ENCODE peak calls at places on chromosomes 5 and 9, in six cellular contexts. One of them, this sample, is unnamed.

GRCh38 chr5:55750063-55750462 is 12.2 kb downstream of the DDX4 start:
- DNase-seq in NCI-H2029: no peak
- DNase-seq in mucosa of gallbladder: no peak
- DNase-seq in dorsolateral prefrontal cortex: no peak
- DNase-seq in iPS-NIHi11: no peak
- DNase-seq in IMR-90: no peak
- DNase-seq in this sample: no peak

GRCh38 chr9:118618744-118619299 is 750.4 kb downstream of the BRINP1 start:
- DNase-seq in dorsolateral prefrontal cortex: no peak
- DNase-seq in NCI-H2029: no peak
- DNase-seq in IMR-90: no peak
- DNase-seq in iPS-NIHi11: no peak
- DNase-seq in mucosa of gallbladder: peak; percentile 12
- DNase-seq in this sample: no peak

GRCh38 chr5:132771559-132771998 is 5.5 kb downstream of the SEPTIN8 start:
- DNase-seq in iPS-NIHi11: peak; percentile 60
- DNase-seq in IMR-90: peak; percentile 67
- DNase-seq in dorsolateral prefrontal cortex: no peak
- DNase-seq in NCI-H2029: no peak
- DNase-seq in mucosa of gallbladder: no peak
- DNase-seq in this sample: peak; percentile 89

GRCh38 chr5:132364319-132364718 is 5.2 kb upstream of the SLC22A5 start:
- DNase-seq in NCI-H2029: no peak
- DNase-seq in IMR-90: peak; percentile 72
- DNase-seq in dorsolateral prefrontal cortex: no peak
- DNase-seq in mucosa of gallbladder: no peak
- DNase-seq in iPS-NIHi11: no peak
- DNase-seq in this sample: no peak

GRCh38 chr5:125326114-125326513 is 579.7 kb upstream of the ZNF608 start:
- DNase-seq in IMR-90: peak; percentile 88
- DNase-seq in mucosa of gallbladder: peak; percentile 54
- DNase-seq in NCI-H2029: peak; percentile 83
- DNase-seq in iPS-NIHi11: no peak
- DNase-seq in dorsolateral prefrontal cortex: peak; percentile 46
- DNase-seq in this sample: no peak

GRCh38 chr5:60916646-60917045 is 28.2 kb downstream of the ERCC8 start:
- DNase-seq in NCI-H2029: no peak
- DNase-seq in iPS-NIHi11: no peak
- DNase-seq in dorsolateral prefrontal cortex: no peak
- DNase-seq in IMR-90: peak; percentile 56
- DNase-seq in mucosa of gallbladder: no peak
- DNase-seq in this sample: no peak

GRCh38 chr5:154860123-154860522 is 1.7 kb downstream of the CNOT8 start:
- DNase-seq in iPS-NIHi11: no peak
- DNase-seq in NCI-H2029: no peak
- DNase-seq in mucosa of gallbladder: no peak
- DNase-seq in IMR-90: peak; percentile 77
- DNase-seq in dorsolateral prefrontal cortex: no peak
- DNase-seq in this sample: peak; percentile 63

GRCh38 chr5:67193479-67193878 is 3.1 kb downstream of the CD180 start:
- DNase-seq in NCI-H2029: no peak
- DNase-seq in mucosa of gallbladder: no peak
- DNase-seq in IMR-90: no peak
- DNase-seq in dorsolateral prefrontal cortex: no peak
- DNase-seq in iPS-NIHi11: no peak
- DNase-seq in this sample: no peak

GRCh38 chr5:140043508-140043872 is 391 bp upstream of the NRG2 start:
- DNase-seq in NCI-H2029: no peak
- DNase-seq in IMR-90: no peak
- DNase-seq in dorsolateral prefrontal cortex: peak; percentile 56
- DNase-seq in mucosa of gallbladder: no peak
- DNase-seq in iPS-NIHi11: peak; percentile 74
- DNase-seq in this sample: peak; percentile 87

GRCh38 chr9:8751531-8751930 is 952.0 kb upstream of the DMAC1 start:
- DNase-seq in iPS-NIHi11: no peak
- DNase-seq in dorsolateral prefrontal cortex: no peak
- DNase-seq in IMR-90: no peak
- DNase-seq in NCI-H2029: no peak
- DNase-seq in mucosa of gallbladder: no peak
- DNase-seq in this sample: no peak

GRCh38 chr9:136694163-136694864 is 7.1 kb upstream of the AGPAT2 start:
- DNase-seq in dorsolateral prefrontal cortex: no peak
- DNase-seq in IMR-90: peak; percentile 18
- DNase-seq in mucosa of gallbladder: no peak
- DNase-seq in NCI-H2029: peak; percentile 61
- DNase-seq in iPS-NIHi11: peak; percentile 92
- DNase-seq in this sample: peak; percentile 93

GRCh38 chr9:2808105-2808504 is 35.8 kb downstream of the PUM3 start:
- DNase-seq in IMR-90: no peak
- DNase-seq in iPS-NIHi11: no peak
- DNase-seq in dorsolateral prefrontal cortex: no peak
- DNase-seq in mucosa of gallbladder: no peak
- DNase-seq in NCI-H2029: no peak
- DNase-seq in this sample: no peak